ENCODE peak calls at places on chromosomes 11 and 22, in ten cellular contexts. One of them, this sample, is unnamed.
A peak's percentile ranks its signal among the peaks of the same experiment; 100 is the strongest.

GRCh38 chr11:73308963-73309960 is 1.2 kb downstream of the ARHGEF17 start:
- DNase-seq in HepG2: peak; percentile 92
- DNase-seq in thyroid gland: peak; percentile 92
- DNase-seq in BE2C: peak; percentile 52
- DNase-seq in adipocyte: peak; percentile 99
- DNase-seq in sigmoid colon: peak; percentile 98
- DNase-seq in ovary: peak; percentile 86
- DNase-seq in spleen: peak; percentile 91
- DNase-seq in DND-41: no peak
- DNase-seq in uterus: peak; percentile 86
- DNase-seq in this sample: peak; percentile 92

GRCh38 chr11:105693075-105693474 is 83.2 kb downstream of the GRIA4 start:
- DNase-seq in HepG2: no peak
- DNase-seq in thyroid gland: no peak
- DNase-seq in DND-41: no peak
- DNase-seq in ovary: no peak
- DNase-seq in adipocyte: no peak
- DNase-seq in BE2C: no peak
- DNase-seq in uterus: no peak
- DNase-seq in sigmoid colon: no peak
- DNase-seq in spleen: no peak
- DNase-seq in this sample: no peak

GRCh38 chr11:17171342-17171741 is 36.4 kb downstream of the PIK3C2A start:
- DNase-seq in BE2C: no peak
- DNase-seq in uterus: no peak
- DNase-seq in adipocyte: peak; percentile 73
- DNase-seq in thyroid gland: no peak
- DNase-seq in HepG2: no peak
- DNase-seq in sigmoid colon: no peak
- DNase-seq in DND-41: no peak
- DNase-seq in spleen: no peak
- DNase-seq in ovary: no peak
- DNase-seq in this sample: no peak

GRCh38 chr22:49400136-49400865 is 427.4 kb downstream of the BRD1 start:
- DNase-seq in sigmoid colon: peak; percentile 56
- DNase-seq in uterus: no peak
- DNase-seq in DND-41: no peak
- DNase-seq in adipocyte: no peak
- DNase-seq in HepG2: no peak
- DNase-seq in thyroid gland: no peak
- DNase-seq in ovary: no peak
- DNase-seq in spleen: peak; percentile 70
- DNase-seq in BE2C: no peak
- DNase-seq in this sample: no peak

GRCh38 chr22:48451891-48452290 is 1375.8 kb downstream of the BRD1 start:
- DNase-seq in DND-41: no peak
- DNase-seq in uterus: no peak
- DNase-seq in BE2C: no peak
- DNase-seq in HepG2: no peak
- DNase-seq in ovary: no peak
- DNase-seq in adipocyte: no peak
- DNase-seq in sigmoid colon: no peak
- DNase-seq in spleen: peak; percentile 32
- DNase-seq in thyroid gland: no peak
- DNase-seq in this sample: no peak

GRCh38 chr11:26621147-26621546 is 49.1 kb upstream of the MUC15 start:
- DNase-seq in thyroid gland: no peak
- DNase-seq in BE2C: no peak
- DNase-seq in sigmoid colon: no peak
- DNase-seq in spleen: no peak
- DNase-seq in ovary: no peak
- DNase-seq in adipocyte: peak; percentile 72
- DNase-seq in uterus: no peak
- DNase-seq in DND-41: no peak
- DNase-seq in HepG2: no peak
- DNase-seq in this sample: no peak

GRCh38 chr11:66288138-66288865 is 641 bp downstream of the YIF1A start:
- DNase-seq in DND-41: no peak
- DNase-seq in ovary: peak; percentile 30
- DNase-seq in BE2C: no peak
- DNase-seq in uterus: no peak
- DNase-seq in adipocyte: peak; percentile 53
- DNase-seq in HepG2: peak; percentile 39
- DNase-seq in spleen: no peak
- DNase-seq in sigmoid colon: peak; percentile 76
- DNase-seq in thyroid gland: no peak
- DNase-seq in this sample: no peak

GRCh38 chr11:15327786-15328231 is 213.1 kb downstream of the INSC start:
- DNase-seq in uterus: peak; percentile 23
- DNase-seq in HepG2: peak; percentile 16
- DNase-seq in adipocyte: peak; percentile 62
- DNase-seq in sigmoid colon: no peak
- DNase-seq in thyroid gland: peak; percentile 56
- DNase-seq in DND-41: peak; percentile 28
- DNase-seq in ovary: peak; percentile 36
- DNase-seq in spleen: no peak
- DNase-seq in BE2C: peak; percentile 68
- DNase-seq in this sample: peak; percentile 50

GRCh38 chr11:124123587-124123986 is 8.3 kb downstream of the VWA5A start:
- DNase-seq in BE2C: no peak
- DNase-seq in HepG2: no peak
- DNase-seq in sigmoid colon: no peak
- DNase-seq in ovary: no peak
- DNase-seq in spleen: no peak
- DNase-seq in thyroid gland: no peak
- DNase-seq in DND-41: no peak
- DNase-seq in adipocyte: no peak
- DNase-seq in uterus: no peak
- DNase-seq in this sample: no peak

GRCh38 chr11:67504950-67505561 is at the start of gene PITPNM1:
- DNase-seq in thyroid gland: peak; percentile 75
- DNase-seq in uterus: peak; percentile 68
- DNase-seq in DND-41: peak; percentile 77
- DNase-seq in sigmoid colon: peak; percentile 80
- DNase-seq in spleen: peak; percentile 97
- DNase-seq in BE2C: peak; percentile 62
- DNase-seq in adipocyte: peak; percentile 85
- DNase-seq in HepG2: peak; percentile 29
- DNase-seq in ovary: peak; percentile 49
- DNase-seq in this sample: peak; percentile 87

GRCh38 chr11:67504023-67504949 is 877 bp downstream of the PITPNM1 start:
- DNase-seq in DND-41: peak; percentile 40
- DNase-seq in uterus: no peak
- DNase-seq in BE2C: peak; percentile 38
- DNase-seq in sigmoid colon: no peak
- DNase-seq in spleen: peak; percentile 88
- DNase-seq in HepG2: no peak
- DNase-seq in ovary: no peak
- DNase-seq in adipocyte: peak; percentile 69
- DNase-seq in thyroid gland: peak; percentile 59
- DNase-seq in this sample: peak; percentile 28

GRCh38 chr11:67501854-67502253 is 3.3 kb downstream of the PITPNM1 start:
- DNase-seq in ovary: no peak
- DNase-seq in adipocyte: no peak
- DNase-seq in DND-41: no peak
- DNase-seq in BE2C: no peak
- DNase-seq in uterus: no peak
- DNase-seq in HepG2: no peak
- DNase-seq in sigmoid colon: no peak
- DNase-seq in spleen: no peak
- DNase-seq in thyroid gland: no peak
- DNase-seq in this sample: no peak

GRCh38 chr11:67502328-67502979 is 2.7 kb downstream of the PITPNM1 start:
- DNase-seq in thyroid gland: no peak
- DNase-seq in spleen: no peak
- DNase-seq in uterus: no peak
- DNase-seq in adipocyte: no peak
- DNase-seq in DND-41: no peak
- DNase-seq in ovary: no peak
- DNase-seq in HepG2: no peak
- DNase-seq in BE2C: no peak
- DNase-seq in sigmoid colon: no peak
- DNase-seq in this sample: no peak

GRCh38 chr11:67503119-67504022 is 1.8 kb downstream of the PITPNM1 start:
- DNase-seq in thyroid gland: no peak
- DNase-seq in ovary: no peak
- DNase-seq in adipocyte: no peak
- DNase-seq in HepG2: no peak
- DNase-seq in spleen: no peak
- DNase-seq in BE2C: no peak
- DNase-seq in uterus: no peak
- DNase-seq in sigmoid colon: no peak
- DNase-seq in DND-41: no peak
- DNase-seq in this sample: no peak
- H3K4me1 ChIP-seq in thyroid gland: peaks cover 35% of the 10 kb centered on the region
- H3K4me1 ChIP-seq in ovary: peaks cover 13% of the 10 kb centered on the region
- H3K4me1 ChIP-seq in adipocyte: peaks cover 27% of the 10 kb centered on the region
- H3K4me1 ChIP-seq in HepG2: peaks cover 29% of the 10 kb centered on the region
- H3K4me1 ChIP-seq in spleen: peaks cover 77% of the 10 kb centered on the region
- H3K4me1 ChIP-seq in BE2C: peaks cover 6% of the 10 kb centered on the region
- H3K4me1 ChIP-seq in uterus: peaks cover 18% of the 10 kb centered on the region
- H3K4me1 ChIP-seq in sigmoid colon: peaks cover 43% of the 10 kb centered on the region
- H3K4me1 ChIP-seq in DND-41: peaks cover 39% of the 10 kb centered on the region
- H3K4me1 ChIP-seq in this sample: peaks cover 17% of the 10 kb centered on the region

GRCh38 chr22:21590809-21591641 is 23.5 kb downstream of the UBE2L3 start:
- DNase-seq in BE2C: no peak
- DNase-seq in uterus: no peak
- DNase-seq in sigmoid colon: no peak
- DNase-seq in thyroid gland: peak; percentile 40
- DNase-seq in HepG2: no peak
- DNase-seq in spleen: no peak
- DNase-seq in ovary: no peak
- DNase-seq in adipocyte: no peak
- DNase-seq in DND-41: no peak
- DNase-seq in this sample: no peak
- H3K4me1 ChIP-seq in BE2C: no peaks in the 10 kb centered on the region
- H3K4me1 ChIP-seq in uterus: peaks cover 3% of the 10 kb centered on the region
- H3K4me1 ChIP-seq in sigmoid colon: peaks cover 65% of the 10 kb centered on the region
- H3K4me1 ChIP-seq in thyroid gland: peaks cover 19% of the 10 kb centered on the region
- H3K4me1 ChIP-seq in HepG2: no peaks in the 10 kb centered on the region
- H3K4me1 ChIP-seq in spleen: peaks cover 95% of the 10 kb centered on the region
- H3K4me1 ChIP-seq in ovary: peaks cover 21% of the 10 kb centered on the region
- H3K4me1 ChIP-seq in adipocyte: peaks cover 45% of the 10 kb centered on the region
- H3K4me1 ChIP-seq in DND-41: no peaks in the 10 kb centered on the region
- H3K4me1 ChIP-seq in this sample: peaks cover 88% of the 10 kb centered on the region

DNA sequence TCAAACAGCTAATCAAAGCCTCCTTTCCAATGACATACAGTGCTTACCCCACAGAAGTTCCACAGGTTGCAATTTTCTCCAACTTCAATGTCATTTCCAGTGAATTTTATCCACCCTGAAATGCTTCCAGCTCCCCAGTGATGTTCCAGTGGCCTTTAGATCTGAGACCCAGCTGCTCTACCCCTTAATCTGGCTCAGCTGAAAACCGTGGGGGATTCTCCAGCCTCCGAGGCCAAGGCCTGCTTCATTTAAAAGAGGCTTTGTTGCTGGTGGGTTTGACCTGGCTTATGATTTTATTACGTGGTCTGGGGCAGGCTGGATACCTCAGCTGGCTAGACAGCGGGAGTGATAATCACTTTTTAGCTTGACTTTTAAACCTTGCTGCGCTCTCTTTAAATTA is 10.9 kb downstream of the HEPHL1 start:
- DNase-seq in BE2C: peak; percentile 38
- DNase-seq in ovary: no peak
- DNase-seq in uterus: no peak
- DNase-seq in thyroid gland: no peak
- DNase-seq in sigmoid colon: no peak
- DNase-seq in adipocyte: no peak
- DNase-seq in HepG2: no peak
- DNase-seq in spleen: no peak
- DNase-seq in DND-41: no peak
- DNase-seq in this sample: peak; percentile 74
- H3K4me1 ChIP-seq in BE2C: peaks cover 6% of the 10 kb centered on the region
- H3K4me1 ChIP-seq in ovary: no peaks in the 10 kb centered on the region
- H3K4me1 ChIP-seq in uterus: no peaks in the 10 kb centered on the region
- H3K4me1 ChIP-seq in thyroid gland: no peaks in the 10 kb centered on the region
- H3K4me1 ChIP-seq in sigmoid colon: no peaks in the 10 kb centered on the region
- H3K4me1 ChIP-seq in adipocyte: no peaks in the 10 kb centered on the region
- H3K4me1 ChIP-seq in HepG2: no peaks in the 10 kb centered on the region
- H3K4me1 ChIP-seq in spleen: no peaks in the 10 kb centered on the region
- H3K4me1 ChIP-seq in DND-41: no peaks in the 10 kb centered on the region
- H3K4me1 ChIP-seq in this sample: no peaks in the 10 kb centered on the region

GRCh38 chr11:128516886-128517285 is 70.5 kb downstream of the ETS1 start:
- DNase-seq in DND-41: no peak
- DNase-seq in uterus: no peak
- DNase-seq in adipocyte: peak; percentile 3
- DNase-seq in ovary: no peak
- DNase-seq in sigmoid colon: no peak
- DNase-seq in spleen: no peak
- DNase-seq in HepG2: no peak
- DNase-seq in BE2C: no peak
- DNase-seq in thyroid gland: no peak
- DNase-seq in this sample: no peak
- H3K4me1 ChIP-seq in DND-41: peaks cover 74% of the 10 kb centered on the region
- H3K4me1 ChIP-seq in uterus: peaks cover 9% of the 10 kb centered on the region
- H3K4me1 ChIP-seq in adipocyte: peaks cover 54% of the 10 kb centered on the region
- H3K4me1 ChIP-seq in ovary: peaks cover 29% of the 10 kb centered on the region
- H3K4me1 ChIP-seq in sigmoid colon: peaks cover 45% of the 10 kb centered on the region
- H3K4me1 ChIP-seq in spleen: peaks cover 98% of the 10 kb centered on the region
- H3K4me1 ChIP-seq in HepG2: no peaks in the 10 kb centered on the region
- H3K4me1 ChIP-seq in BE2C: peaks cover 15% of the 10 kb centered on the region
- H3K4me1 ChIP-seq in thyroid gland: peaks cover 23% of the 10 kb centered on the region
- H3K4me1 ChIP-seq in this sample: peaks cover 90% of the 10 kb centered on the region

GRCh38 chr22:46583571-46583970 is 36.6 kb upstream of the GRAMD4 start:
- DNase-seq in uterus: no peak
- DNase-seq in HepG2: no peak
- DNase-seq in spleen: peak; percentile 44
- DNase-seq in sigmoid colon: peak; percentile 46
- DNase-seq in DND-41: no peak
- DNase-seq in thyroid gland: no peak
- DNase-seq in adipocyte: no peak
- DNase-seq in ovary: no peak
- DNase-seq in BE2C: no peak
- DNase-seq in this sample: no peak
- H3K4me1 ChIP-seq in uterus: peaks cover under 1% of the 10 kb centered on the region
- H3K4me1 ChIP-seq in HepG2: peaks cover 40% of the 10 kb centered on the region
- H3K4me1 ChIP-seq in spleen: peaks cover 92% of the 10 kb centered on the region
- H3K4me1 ChIP-seq in sigmoid colon: peaks cover 42% of the 10 kb centered on the region
- H3K4me1 ChIP-seq in DND-41: peaks cover 61% of the 10 kb centered on the region
- H3K4me1 ChIP-seq in thyroid gland: peaks cover 84% of the 10 kb centered on the region
- H3K4me1 ChIP-seq in adipocyte: peaks cover 26% of the 10 kb centered on the region
- H3K4me1 ChIP-seq in ovary: peaks cover 2% of the 10 kb centered on the region
- H3K4me1 ChIP-seq in BE2C: peaks cover 35% of the 10 kb centered on the region
- H3K4me1 ChIP-seq in this sample: peaks cover 52% of the 10 kb centered on the region

GRCh38 chr11:31817054-31817620 is 6.0 kb upstream of the PAX6 start:
- DNase-seq in DND-41: no peak
- DNase-seq in adipocyte: no peak
- DNase-seq in BE2C: no peak
- DNase-seq in spleen: peak; percentile 64
- DNase-seq in HepG2: no peak
- DNase-seq in uterus: no peak
- DNase-seq in ovary: no peak
- DNase-seq in sigmoid colon: peak; percentile 52
- DNase-seq in thyroid gland: no peak
- DNase-seq in this sample: no peak
- H3K4me1 ChIP-seq in DND-41: no peaks in the 10 kb centered on the region
- H3K4me1 ChIP-seq in adipocyte: peaks cover 15% of the 10 kb centered on the region
- H3K4me1 ChIP-seq in BE2C: no peaks in the 10 kb centered on the region
- H3K4me1 ChIP-seq in spleen: peaks cover 77% of the 10 kb centered on the region
- H3K4me1 ChIP-seq in HepG2: peaks cover 41% of the 10 kb centered on the region
- H3K4me1 ChIP-seq in uterus: peaks cover 31% of the 10 kb centered on the region
- H3K4me1 ChIP-seq in ovary: peaks cover 8% of the 10 kb centered on the region
- H3K4me1 ChIP-seq in sigmoid colon: peaks cover 63% of the 10 kb centered on the region
- H3K4me1 ChIP-seq in thyroid gland: peaks cover 79% of the 10 kb centered on the region
- H3K4me1 ChIP-seq in this sample: peaks cover 62% of the 10 kb centered on the region